ENCODE peak calls at places on chromosomes 5 and 9, in six cellular contexts. F is KBM-7, D is endothelial cell, P is Ammon's horn, N is nephron progenitor cell, Z is IMR-90. H is an unnamed sample.

GRCh38 chr9:86846679-86847078 is 100.6 kb downstream of the GAS1 start:
- DNase-seq in F (no peak), D (no peak), P (no peak), N (no peak), Z (peak), H (no peak)

GRCh38 chr9:121107041-121107440 is 32.3 kb downstream of the CNTRL start:
- DNase-seq in F (peak), D (no peak), P (no peak), N (no peak), Z (no peak), H (no peak)

GRCh38 chr9:129166962-129167557 is 11.0 kb downstream of the IER5L start:
- DNase-seq in F (peak), D (no peak), P (peak), N (no peak), Z (peak), H (peak)

GRCh38 chr5:34858798-34859197 is 19.8 kb downstream of the TTC23L start:
- DNase-seq in F (no peak), D (no peak), P (no peak), N (no peak), Z (no peak), H (no peak)

GRCh38 chr9:99368341-99369326 is 146.6 kb downstream of the SEC61B start:
- DNase-seq in F (peak), D (peak), P (peak), N (peak), Z (peak), H (no peak)

GRCh38 chr5:131252824-131253171 is 11.1 kb upstream of the CDC42SE2 start:
- DNase-seq in F (peak), D (no peak), P (peak), N (no peak), Z (no peak), H (no peak)

GRCh38 chr5:102895223-102895622 is 140.1 kb downstream of the PAM start:
- DNase-seq in F (no peak), D (no peak), P (no peak), N (no peak), Z (no peak), H (no peak)

GRCh38 chr9:99966720-99967119 is 60.3 kb downstream of the STX17 start:
- DNase-seq in F (no peak), D (no peak), P (no peak), N (no peak), Z (peak), H (no peak)

GRCh38 chr5:160434022-160434531 is 12.4 kb downstream of the PTTG1 start:
- DNase-seq in F (peak), D (no peak), P (peak), N (peak), Z (no peak), H (peak)

GRCh38 chr9:224540-225520 is 10.2 kb downstream of the DOCK8 start:
- DNase-seq in F (peak), D (no peak), P (no peak), N (no peak), Z (no peak), H (no peak)

GRCh38 chr9:69937830-69938535 is 105.7 kb upstream of the MAMDC2 start:
- DNase-seq in F (no peak), D (no peak), P (no peak), N (no peak), Z (no peak), H (no peak)